ENCODE peak calls at places on chromosome 19, in four cellular contexts. K, C, X and B are unnamed samples.

GRCh38 chr19:43765109-43765876 is 10.5 kb upstream of the SMG9 start:
- DNase-seq in X (peak; percentile 30), C (no peak), K (peak; percentile 37), B (peak; percentile 95)

GRCh38 chr19:38933544-38933943 is 2.8 kb downstream of the MRPS12 start:
- DNase-seq in K (no peak), X (no peak), C (no peak), B (no peak)

GRCh38 chr19:3507371-3508120 is 1.4 kb downstream of the FZR1 start:
- DNase-seq in K (peak; percentile 57), C (no peak), X (peak; percentile 74), B (no peak)

GRCh38 chr19:13896227-13896626 is 9.7 kb downstream of the BRME1 start:
- DNase-seq in C (no peak), K (no peak), X (no peak), B (no peak)

GRCh38 chr19:8022275-8022674 is 16.8 kb upstream of the ELAVL1 start:
- DNase-seq in X (no peak), K (peak; percentile 34), C (no peak), B (no peak)

GRCh38 chr19:58356971-58357797 is 3.9 kb upstream of the A1BG start:
- DNase-seq in X (no peak), C (no peak), K (no peak), B (no peak)

GRCh38 chr19:10112037-10112751 is 701 bp downstream of the P2RY11 start:
- DNase-seq in X (no peak), K (no peak), C (no peak), B (no peak)

GRCh38 chr19:58098682-58098998 is 609 bp upstream of the ZSCAN18 start:
- DNase-seq in X (no peak), C (no peak), K (no peak), B (no peak)

GRCh38 chr19:37513397-37513796 is 6.7 kb downstream of the ZNF793 start:
- DNase-seq in X (no peak), C (no peak), K (no peak), B (no peak)

GRCh38 chr19:6226444-6227155 is 53.2 kb downstream of the MLLT1 start:
- DNase-seq in X (no peak), C (no peak), K (no peak), B (no peak)

GRCh38 chr19:3687774-3688706 is 12.2 kb downstream of the PIP5K1C start:
- DNase-seq in X (peak; percentile 41), K (no peak), C (no peak), B (no peak)

GRCh38 chr19:37977992-37978391 is 71.0 kb downstream of the SIPA1L3 start:
- DNase-seq in K (no peak), C (no peak), X (no peak), B (no peak)

GRCh38 chr19:17680235-17680722 is 7.9 kb downstream of the UNC13A start:
- DNase-seq in C (no peak), X (no peak), K (peak; percentile 90), B (peak; percentile 27)

GRCh38 chr19:15248648-15249559 is 16.7 kb upstream of the EPHX3 start:
- DNase-seq in C (no peak), K (no peak), X (no peak), B (no peak)

GRCh38 chr19:14495678-14496028 is 274 bp downstream of the GIPC1 start:
- DNase-seq in C (no peak), X (no peak), K (peak; percentile 73), B (no peak)

GRCh38 chr19:41223431-41224234 is 4.6 kb downstream of the AXL start:
- DNase-seq in X (peak; percentile 57), K (no peak), C (peak; percentile 84), B (no peak)

GRCh38 chr19:34375598-34375997 is 10.6 kb downstream of the GPI start:
- DNase-seq in X (no peak), C (no peak), K (no peak), B (no peak)

GRCh38 chr19:46608581-46609345 is 7.6 kb downstream of the CALM3 start:
- DNase-seq in K (no peak), C (no peak), X (no peak), B (no peak)

GRCh38 chr19:54574051-54574450 is 461 bp downstream of the LILRA2 start:
- DNase-seq in C (no peak), X (no peak), K (no peak), B (no peak)

GRCh38 chr19:38975214-38975860 is at the start of gene FBXO17:
- DNase-seq in X (peak; percentile 47), C (no peak), K (peak; percentile 91), B (no peak)

GRCh38 chr19:37992761-37993160 is 85.8 kb downstream of the SIPA1L3 start:
- DNase-seq in X (no peak), K (no peak), C (no peak), B (no peak)

GRCh38 chr19:43667524-43668405 is 2.2 kb downstream of the PLAUR start:
- DNase-seq in X (no peak), K (peak; percentile 94), C (no peak), B (no peak)

GRCh38 chr19:31289976-31290375 is 59.3 kb downstream of the TSHZ3 start:
- DNase-seq in C (no peak), X (no peak), K (no peak), B (no peak)

GRCh38 chr19:41341669-41342490 is 11.8 kb downstream of the TGFB1 start:
- DNase-seq in K (no peak), C (no peak), X (no peak), B (no peak)

GRCh38 chr19:38538793-38539528 is 78.8 kb downstream of the MAP4K1 start:
- DNase-seq in C (no peak), X (no peak), K (no peak), B (no peak)

GRCh38 chr19:7916137-7916907 is 1.7 kb downstream of the TGFBR3L start:
- DNase-seq in C (no peak), K (no peak), X (no peak), B (no peak)

GRCh38 chr19:18672606-18673337 is 10.7 kb upstream of the CRTC1 start:
- DNase-seq in C (no peak), K (no peak), X (no peak), B (no peak)

GRCh38 chr19:18576383-18576782 is 4.7 kb downstream of the UBA52 start:
- DNase-seq in X (no peak), K (no peak), C (no peak), B (no peak)

GRCh38 chr19:19751846-19752245 is 18.9 kb upstream of the ZNF14 start:
- DNase-seq in K (no peak), C (no peak), X (no peak), B (no peak)

GRCh38 chr19:53908106-53908932 is 759 bp upstream of the CACNG7 start:
- DNase-seq in X (no peak), C (no peak), K (peak; percentile 57), B (no peak)

GRCh38 chr19:4115818-4116385 is 8.0 kb downstream of the MAP2K2 start:
- DNase-seq in X (no peak), K (no peak), C (no peak), B (no peak)

GRCh38 chr19:7554990-7555864 is 19.7 kb downstream of the PNPLA6 start:
- DNase-seq in X (no peak), C (peak; percentile 73), K (peak; percentile 90), B (no peak)

GRCh38 chr19:55691561-55692481 is 16.8 kb downstream of the EPN1 start:
- DNase-seq in C (no peak), K (no peak), X (no peak), B (no peak)

GRCh38 chr19:18932216-18932841 is 8.7 kb downstream of the HOMER3 start:
- DNase-seq in K (peak; percentile 98), C (peak; percentile 95), X (no peak), B (no peak)

GRCh38 chr19:8001995-8002849 is 3.2 kb downstream of the ELAVL1 start:
- DNase-seq in K (peak; percentile 81), X (peak; percentile 75), C (peak; percentile 79), B (peak; percentile 44)

GRCh38 chr19:16462757-16463250 is 9.0 kb downstream of the EPS15L1 start:
- DNase-seq in C (no peak), K (no peak), X (no peak), B (no peak)

GRCh38 chr19:12668937-12669271 is 2.3 kb downstream of the WDR83 start:
- DNase-seq in C (no peak), X (peak; percentile 40), K (peak; percentile 79), B (no peak)
- TF ChIP-seq CREB1 in C (no peak), X (no peak), K (no peak), B (no peak)

GRCh38 chr19:48329167-48329891 is 4.0 kb downstream of the EMP3 start:
- DNase-seq in X (no peak), C (no peak), K (peak; percentile 34), B (peak; percentile 42)
- TF ChIP-seq YY1 in X (no peak), C (peak; percentile 51), K (no peak), B (peak; percentile 83)

GRCh38 chr19:27906081-27906480 is 1306.9 kb downstream of the UQCRFS1 start:
- DNase-seq in K (no peak), C (no peak), X (no peak), B (no peak)
- TF ChIP-seq CREB1 in K (no peak), C (no peak), X (no peak), B (no peak)

GRCh38 chr19:50476943-50477264 is 256 bp upstream of the GARIN5A start:
- DNase-seq in X (no peak), C (no peak), K (no peak), B (no peak)

GRCh38 chr19:50475736-50476223 is 527 bp upstream of the EMC10 start:
- DNase-seq in C (no peak), X (no peak), K (no peak), B (no peak)

GRCh38 chr19:50477751-50478515 is 1.3 kb upstream of the GARIN5A start:
- DNase-seq in X (no peak), K (no peak), C (no peak), B (no peak)

GRCh38 chr19:50475101-50475568 is 1.2 kb upstream of the EMC10 start:
- DNase-seq in C (no peak), X (no peak), K (no peak), B (no peak)

DNA sequence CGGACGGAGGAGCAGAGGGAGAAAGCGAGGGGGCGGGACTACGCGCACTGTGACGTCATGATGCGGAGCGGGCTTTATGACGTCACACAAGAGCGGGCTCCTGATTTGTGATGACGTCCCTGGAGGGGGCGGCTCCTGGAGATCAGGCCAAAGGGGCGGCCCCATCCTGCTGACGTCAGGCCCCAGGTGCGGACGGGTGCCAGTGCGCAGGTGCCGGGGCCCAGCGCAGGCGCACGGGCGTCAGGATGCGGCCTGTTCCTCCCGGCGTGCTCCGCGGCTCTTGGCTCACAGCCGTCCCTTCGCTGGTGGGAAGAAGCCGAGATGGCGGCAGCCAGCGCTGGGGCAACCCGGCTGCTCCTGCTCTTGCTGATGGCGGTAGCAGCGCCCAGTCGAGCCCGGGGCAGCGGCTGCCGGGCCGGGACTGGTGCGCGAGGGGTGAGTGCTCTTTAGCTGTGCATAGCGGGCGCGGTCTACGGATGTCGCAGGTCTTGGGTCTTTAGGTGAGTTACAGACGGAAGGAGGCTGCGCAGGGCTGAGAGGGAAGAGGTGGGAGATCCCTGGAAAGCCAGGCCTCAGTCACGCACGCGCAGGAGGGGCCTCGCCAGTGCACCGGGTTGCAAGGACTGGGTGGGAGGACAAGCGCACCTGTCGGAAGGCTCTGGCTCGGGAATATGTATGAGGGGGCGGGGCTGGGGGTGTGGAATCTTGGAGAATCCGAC is at the start of the genes EMC10 and GARIN5A:
- DNase-seq in X (no peak), C (peak; percentile 93), K (peak; percentile 98), B (peak; percentile 76)
- TF ChIP-seq YY1 in X (no peak), C (peak; percentile 87), K (peak; percentile 60), B (peak; percentile 96)